ENCODE peak calls at places on chromosomes 16 and 17, in five cellular contexts. One of them, this sample, is unnamed.

GRCh38 chr16:47571711-47572110 is 110.6 kb downstream of the PHKB start:
- DNase-seq in tibial artery: no peak
- DNase-seq in IMR-90: no peak
- DNase-seq in BJ: no peak
- DNase-seq in fibroblast of pulmonary artery: no peak
- DNase-seq in this sample: no peak

GRCh38 chr17:82399030-82399429 is 19.1 kb upstream of the HEXD start:
- DNase-seq in IMR-90: peak
- DNase-seq in tibial artery: no peak
- DNase-seq in BJ: peak
- DNase-seq in fibroblast of pulmonary artery: peak
- DNase-seq in this sample: peak

GRCh38 chr16:12398029-12398735 is 405.5 kb downstream of the CPPED1 start:
- DNase-seq in BJ: no peak
- DNase-seq in tibial artery: no peak
- DNase-seq in IMR-90: peak
- DNase-seq in fibroblast of pulmonary artery: no peak
- DNase-seq in this sample: no peak

GRCh38 chr17:78706271-78706915 is 75.7 kb downstream of the CYTH1 start:
- DNase-seq in fibroblast of pulmonary artery: no peak
- DNase-seq in IMR-90: peak
- DNase-seq in tibial artery: no peak
- DNase-seq in BJ: no peak
- DNase-seq in this sample: no peak

GRCh38 chr17:50363217-50364060 is 9.5 kb downstream of the MRPL27 start:
- DNase-seq in fibroblast of pulmonary artery: peak
- DNase-seq in BJ: no peak
- DNase-seq in tibial artery: peak
- DNase-seq in IMR-90: peak
- DNase-seq in this sample: no peak

GRCh38 chr17:78300962-78301820 is 58.7 kb downstream of the SOCS3 start:
- DNase-seq in IMR-90: no peak
- DNase-seq in fibroblast of pulmonary artery: no peak
- DNase-seq in tibial artery: no peak
- DNase-seq in BJ: no peak
- DNase-seq in this sample: no peak

GRCh38 chr16:30065943-30066881 is 652 bp downstream of the ALDOA start:
- DNase-seq in fibroblast of pulmonary artery: peak
- DNase-seq in tibial artery: no peak
- DNase-seq in IMR-90: peak
- DNase-seq in BJ: no peak
- DNase-seq in this sample: no peak

GRCh38 chr16:75039941-75040340 is 41.1 kb downstream of the ZNRF1 start:
- DNase-seq in fibroblast of pulmonary artery: no peak
- DNase-seq in BJ: no peak
- DNase-seq in IMR-90: no peak
- DNase-seq in tibial artery: no peak
- DNase-seq in this sample: no peak

GRCh38 chr16:53052519-53053501 is at the start of gene CHD9NB:
- DNase-seq in tibial artery: no peak
- DNase-seq in IMR-90: peak
- DNase-seq in BJ: peak
- DNase-seq in fibroblast of pulmonary artery: peak
- DNase-seq in this sample: peak

GRCh38 chr17:80957461-80957941 is 34.1 kb upstream of the CHMP6 start:
- DNase-seq in tibial artery: peak
- DNase-seq in IMR-90: no peak
- DNase-seq in fibroblast of pulmonary artery: no peak
- DNase-seq in BJ: no peak
- DNase-seq in this sample: no peak

GRCh38 chr17:16991349-16992009 is 19.6 kb upstream of the TNFRSF13B start:
- DNase-seq in fibroblast of pulmonary artery: peak
- DNase-seq in BJ: no peak
- DNase-seq in tibial artery: peak
- DNase-seq in IMR-90: peak
- DNase-seq in this sample: no peak

GRCh38 chr17:50946891-50947843 is 81.0 kb upstream of the TOB1 start:
- DNase-seq in tibial artery: peak
- DNase-seq in IMR-90: no peak
- DNase-seq in fibroblast of pulmonary artery: no peak
- DNase-seq in BJ: no peak
- DNase-seq in this sample: no peak

GRCh38 chr17:8300629-8301242 is 5.5 kb upstream of the SLC25A35 start:
- DNase-seq in IMR-90: peak
- DNase-seq in fibroblast of pulmonary artery: peak
- DNase-seq in tibial artery: no peak
- DNase-seq in BJ: no peak
- DNase-seq in this sample: no peak
- TF ChIP-seq CTCF in IMR-90: peak
- TF ChIP-seq CTCF in fibroblast of pulmonary artery: peak
- TF ChIP-seq CTCF in tibial artery: peak
- TF ChIP-seq CTCF in BJ: peak
- TF ChIP-seq CTCF in this sample: peak

GRCh38 chr16:167117-167462 is 1.3 kb downstream of the HBM start:
- DNase-seq in IMR-90: no peak
- DNase-seq in BJ: no peak
- DNase-seq in fibroblast of pulmonary artery: no peak
- DNase-seq in tibial artery: no peak
- DNase-seq in this sample: no peak

GRCh38 chr16:165218-165538 is 600 bp upstream of the HBM start:
- DNase-seq in tibial artery: no peak
- DNase-seq in BJ: no peak
- DNase-seq in IMR-90: no peak
- DNase-seq in fibroblast of pulmonary artery: no peak
- DNase-seq in this sample: no peak

GRCh38 chr16:168424-168823 is 2.6 kb downstream of the HBM start:
- DNase-seq in IMR-90: no peak
- DNase-seq in fibroblast of pulmonary artery: no peak
- DNase-seq in BJ: no peak
- DNase-seq in tibial artery: no peak
- DNase-seq in this sample: no peak

GRCh38 chr16:166375-167116 is 768 bp downstream of the HBM start:
- DNase-seq in IMR-90: no peak
- DNase-seq in BJ: no peak
- DNase-seq in tibial artery: no peak
- DNase-seq in fibroblast of pulmonary artery: no peak
- DNase-seq in this sample: no peak

GRCh38 chr16:165539-166374 is at the start of gene HBM:
- DNase-seq in IMR-90: no peak
- DNase-seq in tibial artery: no peak
- DNase-seq in fibroblast of pulmonary artery: no peak
- DNase-seq in BJ: no peak
- DNase-seq in this sample: no peak
- H3K4me3 ChIP-seq in IMR-90: no peak
- H3K4me3 ChIP-seq in tibial artery: no peak
- H3K4me3 ChIP-seq in fibroblast of pulmonary artery: no peak
- H3K4me3 ChIP-seq in BJ: no peak
- H3K4me3 ChIP-seq in this sample: no peak

GRCh38 chr17:7557825-7558543 is 566 bp upstream of the TNFSF13 start:
- DNase-seq in IMR-90: peak
- DNase-seq in BJ: no peak
- DNase-seq in fibroblast of pulmonary artery: peak
- DNase-seq in tibial artery: peak
- DNase-seq in this sample: no peak
- TF ChIP-seq CTCF in IMR-90: no peak
- TF ChIP-seq CTCF in BJ: no peak
- TF ChIP-seq CTCF in fibroblast of pulmonary artery: no peak
- TF ChIP-seq CTCF in tibial artery: no peak
- TF ChIP-seq CTCF in this sample: no peak

GRCh38 chr17:12530126-12530525 is 135.6 kb upstream of the MYOCD start:
- DNase-seq in IMR-90: no peak
- DNase-seq in tibial artery: no peak
- DNase-seq in BJ: no peak
- DNase-seq in fibroblast of pulmonary artery: no peak
- DNase-seq in this sample: no peak

GRCh38 chr17:12522336-12522735 is 143.4 kb upstream of the MYOCD start:
- DNase-seq in BJ: no peak
- DNase-seq in tibial artery: no peak
- DNase-seq in fibroblast of pulmonary artery: no peak
- DNase-seq in IMR-90: no peak
- DNase-seq in this sample: no peak

GRCh38 chr17:12522743-12523181 is 142.9 kb upstream of the MYOCD start:
- DNase-seq in tibial artery: no peak
- DNase-seq in BJ: peak
- DNase-seq in IMR-90: peak
- DNase-seq in fibroblast of pulmonary artery: peak
- DNase-seq in this sample: peak

GRCh38 chr17:12523244-12523643 is 142.4 kb upstream of the MYOCD start:
- DNase-seq in BJ: no peak
- DNase-seq in fibroblast of pulmonary artery: no peak
- DNase-seq in tibial artery: no peak
- DNase-seq in IMR-90: no peak
- DNase-seq in this sample: no peak

DNA sequence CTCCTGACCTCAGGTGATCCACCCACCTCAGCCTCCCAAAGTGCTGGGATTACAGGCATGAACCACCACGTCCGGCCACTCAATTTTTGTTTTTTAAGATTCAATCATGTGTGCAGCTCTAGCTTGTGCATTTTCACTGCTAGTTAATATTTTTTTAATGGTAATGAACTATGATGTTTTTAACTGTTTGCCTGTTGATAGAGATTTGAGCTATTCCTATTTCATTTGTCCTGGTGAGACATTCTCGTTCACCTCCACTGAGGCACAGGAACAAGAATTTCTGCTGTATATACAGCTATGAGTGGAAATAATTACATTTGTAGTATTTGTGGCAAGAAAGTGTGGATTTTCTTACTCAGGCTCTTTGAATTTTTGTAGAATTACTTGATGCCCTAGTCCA is 137.7 kb upstream of the MYOCD start:
- DNase-seq in IMR-90: no peak
- DNase-seq in tibial artery: no peak
- DNase-seq in BJ: no peak
- DNase-seq in fibroblast of pulmonary artery: no peak
- DNase-seq in this sample: no peak
- H3K4me3 ChIP-seq in IMR-90: no peak
- H3K4me3 ChIP-seq in tibial artery: no peak
- H3K4me3 ChIP-seq in BJ: no peak
- H3K4me3 ChIP-seq in fibroblast of pulmonary artery: no peak
- H3K4me3 ChIP-seq in this sample: no peak

DNA sequence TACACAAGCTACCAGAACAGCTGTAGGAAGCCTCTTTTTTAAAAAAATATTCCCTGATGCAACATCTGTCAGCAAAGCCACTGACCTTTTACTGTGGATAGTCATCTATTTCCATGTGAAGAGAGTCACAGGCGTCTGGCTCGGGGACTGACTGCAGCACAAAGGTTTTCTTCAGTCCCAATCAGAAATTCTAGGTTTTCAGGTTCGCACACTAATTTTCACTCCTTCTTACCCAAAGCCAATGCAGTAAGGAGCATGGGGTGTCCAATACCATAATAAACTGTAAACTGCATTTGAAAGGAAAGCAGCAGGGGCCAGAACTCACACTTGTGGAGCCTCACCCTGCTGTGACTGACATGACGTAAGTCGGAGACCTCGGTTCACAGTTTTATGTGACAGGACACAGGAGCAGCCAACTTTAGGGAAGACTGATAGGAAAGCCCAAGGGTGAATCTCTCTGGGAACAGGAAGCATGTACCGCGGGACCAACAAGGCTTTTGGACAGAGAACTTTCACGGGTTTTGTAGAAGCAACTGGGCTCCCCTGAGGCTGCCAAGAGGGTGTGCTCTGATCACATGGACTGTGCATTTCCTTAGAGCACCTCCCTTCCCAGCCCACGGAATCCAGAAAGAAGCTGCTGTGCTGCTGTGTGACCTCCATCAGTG is 9.1 kb upstream of the TMEM100 start:
- DNase-seq in IMR-90: peak
- DNase-seq in tibial artery: peak
- DNase-seq in fibroblast of pulmonary artery: peak
- DNase-seq in BJ: no peak
- DNase-seq in this sample: no peak
- TF ChIP-seq CTCF in IMR-90: no peak
- TF ChIP-seq CTCF in tibial artery: no peak
- TF ChIP-seq CTCF in fibroblast of pulmonary artery: no peak
- TF ChIP-seq CTCF in BJ: no peak
- TF ChIP-seq CTCF in this sample: no peak

GRCh38 chr17:40070895-40071719 is 8.3 kb downstream of the THRA start:
- DNase-seq in fibroblast of pulmonary artery: no peak
- DNase-seq in BJ: no peak
- DNase-seq in IMR-90: no peak
- DNase-seq in tibial artery: peak
- DNase-seq in this sample: no peak

GRCh38 chr17:40068917-40069750 is 6.4 kb downstream of the THRA start:
- DNase-seq in BJ: peak
- DNase-seq in IMR-90: peak
- DNase-seq in fibroblast of pulmonary artery: peak
- DNase-seq in tibial artery: peak
- DNase-seq in this sample: peak

GRCh38 chr17:40068584-40068916 is 5.8 kb downstream of the THRA start:
- DNase-seq in tibial artery: no peak
- DNase-seq in fibroblast of pulmonary artery: no peak
- DNase-seq in IMR-90: no peak
- DNase-seq in BJ: no peak
- DNase-seq in this sample: no peak

GRCh38 chr17:40070644-40070894 is 7.8 kb downstream of the THRA start:
- DNase-seq in fibroblast of pulmonary artery: no peak
- DNase-seq in IMR-90: no peak
- DNase-seq in tibial artery: no peak
- DNase-seq in BJ: no peak
- DNase-seq in this sample: no peak

DNA sequence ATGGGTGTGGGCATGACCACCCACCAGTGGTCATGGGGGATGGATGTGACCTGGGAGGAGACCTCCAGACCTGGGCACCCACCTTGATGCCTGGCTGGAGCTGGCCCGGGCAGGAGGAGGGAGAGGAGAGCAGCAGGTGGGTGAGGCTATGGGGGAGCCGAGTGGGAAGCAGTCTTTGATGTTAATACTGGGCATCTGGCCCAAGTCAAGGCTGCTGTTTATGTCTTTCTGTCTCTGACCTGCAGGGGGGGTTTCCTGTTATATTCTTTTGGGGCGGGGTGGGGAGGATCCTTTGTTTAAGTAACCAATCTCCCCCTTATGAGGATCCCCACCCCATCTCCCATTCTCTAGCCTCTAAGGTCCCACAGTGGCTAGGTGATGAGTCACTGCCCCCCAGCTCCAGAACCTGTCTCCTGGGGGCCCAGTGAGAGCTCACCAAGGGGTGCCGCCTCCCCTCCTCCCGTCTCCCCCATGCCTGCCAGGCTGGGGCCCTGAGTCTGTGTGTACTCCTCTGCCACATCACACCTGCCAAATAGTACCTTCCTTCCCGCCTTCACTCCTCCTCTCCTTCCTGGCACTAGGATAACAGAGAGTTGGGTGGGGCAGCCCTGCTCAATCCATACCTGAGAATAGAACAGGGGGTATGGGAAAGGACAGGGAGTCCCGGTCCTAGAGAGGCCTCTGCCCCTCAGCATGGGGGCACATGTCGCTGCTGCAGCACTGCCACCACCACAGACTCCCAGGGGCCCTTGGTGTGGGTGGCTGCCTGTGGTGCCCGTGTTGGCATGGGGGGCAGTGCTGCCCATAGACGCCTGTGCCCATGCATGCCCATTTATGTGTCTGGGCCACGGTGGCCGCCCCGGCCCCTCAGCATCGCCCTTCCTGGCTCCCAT is 7.2 kb downstream of the THRA start:
- DNase-seq in fibroblast of pulmonary artery: peak
- DNase-seq in tibial artery: no peak
- DNase-seq in IMR-90: peak
- DNase-seq in BJ: no peak
- DNase-seq in this sample: no peak
- H3K4me3 ChIP-seq in fibroblast of pulmonary artery: no peak
- H3K4me3 ChIP-seq in tibial artery: peak
- H3K4me3 ChIP-seq in IMR-90: no peak
- H3K4me3 ChIP-seq in BJ: no peak
- H3K4me3 ChIP-seq in this sample: no peak